ENCODE peak calls at places on chromosomes 5 and 9, in five cellular contexts. O, A, I, Z and L are unnamed samples.

GRCh38 chr5:15492545-15492944 is 7.4 kb upstream of the FBXL7 start:
- DNase-seq in A (no peak), O (no peak), Z (no peak), I (no peak), L (no peak)

GRCh38 chr5:168592014-168592368 is 12.8 kb upstream of the PANK3 start:
- DNase-seq in A (no peak), Z (no peak), O (peak; percentile 65), I (peak; percentile 59), L (peak; percentile 77)

GRCh38 chr5:111158105-111158744 is 66.0 kb upstream of the CAMK4 start:
- DNase-seq in O (no peak), I (peak; percentile 48), Z (peak; percentile 65), A (peak; percentile 65), L (peak; percentile 91)

GRCh38 chr9:127828262-127829031 is 25.8 kb downstream of the FPGS start:
- DNase-seq in I (no peak), A (peak; percentile 82), Z (peak; percentile 81), O (peak; percentile 87), L (peak; percentile 60)

GRCh38 chr5:93746406-93747056 is 5.1 kb upstream of the POU5F2 start:
- DNase-seq in A (no peak), O (no peak), I (peak; percentile 51), Z (no peak), L (peak; percentile 24)

GRCh38 chr5:155434681-155435080 is 421.1 kb downstream of the KIF4B start:
- DNase-seq in Z (no peak), O (no peak), I (no peak), A (no peak), L (no peak)

GRCh38 chr5:174688441-174689354 is 35.7 kb upstream of the MSX2 start:
- DNase-seq in Z (no peak), O (no peak), I (no peak), A (no peak), L (no peak)

GRCh38 chr9:132041825-132042224 is 37.8 kb downstream of the MED27 start:
- DNase-seq in A (no peak), O (no peak), Z (no peak), I (no peak), L (no peak)

GRCh38 chr5:139880416-139881144 is 85.0 kb downstream of the PSD2 start:
- DNase-seq in Z (no peak), I (no peak), A (no peak), O (no peak), L (peak; percentile 5)

GRCh38 chr5:78496373-78496772 is 136.0 kb downstream of the SCAMP1 start:
- DNase-seq in A (no peak), Z (no peak), I (no peak), O (no peak), L (peak; percentile 61)

GRCh38 chr9:123929177-123929869 is 603 bp downstream of the DENND1A start:
- DNase-seq in Z (no peak), A (peak; percentile 66), I (no peak), O (no peak), L (no peak)

GRCh38 chr9:134585746-134586706 is 55.6 kb upstream of the COL5A1 start:
- DNase-seq in Z (peak; percentile 25), I (peak; percentile 78), A (no peak), O (peak; percentile 44), L (peak; percentile 88)

GRCh38 chr5:61275841-61276240 is 56.2 kb upstream of the ZSWIM6 start:
- DNase-seq in O (peak; percentile 85), I (peak; percentile 52), A (no peak), Z (peak; percentile 73), L (peak; percentile 62)

GRCh38 chr5:92378961-92379611 is 996.0 kb upstream of the ARRDC3 start:
- DNase-seq in O (no peak), Z (no peak), A (no peak), I (peak; percentile 62), L (no peak)

GRCh38 chr9:124044448-124044847 is 32.9 kb downstream of the LHX2 start:
- DNase-seq in I (no peak), A (no peak), O (no peak), Z (no peak), L (no peak)

GRCh38 chr5:74355041-74355440 is 285.5 kb downstream of the ENC1 start:
- DNase-seq in O (no peak), Z (no peak), I (no peak), A (no peak), L (no peak)

GRCh38 chr5:6450235-6450860 is 1.7 kb downstream of the UBE2QL1 start:
- DNase-seq in O (no peak), I (no peak), Z (no peak), A (no peak), L (no peak)

GRCh38 chr5:37882636-37883035 is 42.8 kb upstream of the GDNF start:
- DNase-seq in I (peak; percentile 21), A (no peak), Z (no peak), O (no peak), L (peak; percentile 64)

GRCh38 chr9:121399883-121400607 is 30.0 kb upstream of the STOM start:
- DNase-seq in I (peak; percentile 69), Z (no peak), O (no peak), A (no peak), L (peak; percentile 93)

GRCh38 chr9:37466037-37466709 is 923 bp upstream of the ZBTB5 start:
- DNase-seq in Z (peak; percentile 63), O (peak; percentile 82), A (peak; percentile 90), I (peak; percentile 68), L (peak; percentile 84)

GRCh38 chr9:107282268-107282667 is 811 bp upstream of the RAD23B start:
- DNase-seq in I (no peak), Z (no peak), O (no peak), A (no peak), L (no peak)

GRCh38 chr9:132901859-132902831 is 23.4 kb downstream of the SPACA9 start:
- DNase-seq in O (no peak), I (peak; percentile 67), A (peak; percentile 79), Z (peak; percentile 70), L (peak; percentile 91)

GRCh38 chr5:11504794-11505193 is 399.5 kb downstream of the CTNND2 start:
- DNase-seq in Z (no peak), I (peak; percentile 45), O (no peak), A (no peak), L (peak; percentile 5)

GRCh38 chr9:98730914-98731313 is 22.2 kb upstream of the GABBR2 start:
- DNase-seq in O (no peak), A (peak; percentile 7), Z (no peak), I (no peak), L (no peak)

GRCh38 chr5:19531374-19531952 is 456.5 kb downstream of the CDH18 start:
- DNase-seq in Z (no peak), I (peak; percentile 61), O (no peak), A (no peak), L (no peak)

GRCh38 chr5:83553000-83553486 is 81.5 kb downstream of the VCAN start:
- DNase-seq in Z (no peak), I (no peak), A (no peak), O (no peak), L (no peak)

GRCh38 chr9:20084125-20084524 is 295.3 kb upstream of the SLC24A2 start:
- DNase-seq in I (no peak), O (no peak), Z (peak; percentile 41), A (no peak), L (no peak)

GRCh38 chr5:56328753-56329560 is 95.8 kb upstream of the ANKRD55 start:
- DNase-seq in A (peak; percentile 57), O (no peak), Z (no peak), I (peak; percentile 71), L (peak; percentile 50)

GRCh38 chr5:56330806-56331205 is 97.7 kb upstream of the ANKRD55 start:
- DNase-seq in I (no peak), O (no peak), Z (no peak), A (no peak), L (no peak)

GRCh38 chr5:56327810-56328209 is 94.7 kb upstream of the ANKRD55 start:
- DNase-seq in O (no peak), A (no peak), Z (no peak), I (no peak), L (no peak)

GRCh38 chr5:56330167-56330566 is 97.0 kb upstream of the ANKRD55 start:
- DNase-seq in I (no peak), O (no peak), A (no peak), Z (no peak), L (no peak)

GRCh38 chr5:56329652-56330051 is 96.5 kb upstream of the ANKRD55 start:
- DNase-seq in Z (no peak), A (no peak), O (no peak), I (no peak), L (no peak)
- H3K4me3 ChIP-seq in Z (no peak overlapping the region), A (no peak overlapping the region), O (no peak overlapping the region), I (no peak overlapping the region), L (no peak overlapping the region)

GRCh38 chr9:4299006-4299795 is 667 bp downstream of the GLIS3 start:
- DNase-seq in A (no peak), Z (peak; percentile 35), I (peak; percentile 55), O (peak; percentile 78), L (peak; percentile 79)

GRCh38 chr9:4296217-4296616 is 3.7 kb downstream of the GLIS3 start:
- DNase-seq in I (no peak), A (no peak), Z (no peak), O (no peak), L (no peak)

GRCh38 chr9:4298255-4299005 is 1.4 kb downstream of the GLIS3 start:
- DNase-seq in A (peak; percentile 49), I (no peak), O (peak; percentile 73), Z (peak; percentile 47), L (peak; percentile 66)

GRCh38 chr9:4297795-4298254 is 2.0 kb downstream of the GLIS3 start:
- DNase-seq in A (peak; percentile 72), I (peak; percentile 53), O (peak; percentile 86), Z (peak; percentile 66), L (peak; percentile 88)

GRCh38 chr9:4297151-4297794 is 2.6 kb downstream of the GLIS3 start:
- DNase-seq in A (peak; percentile 84), Z (peak; percentile 70), I (peak; percentile 87), O (peak; percentile 86), L (peak; percentile 89)
- H3K9me3 ChIP-seq in A (no peaks in the 10 kb centered on the region), Z (no peaks in the 10 kb centered on the region), I (no peaks in the 10 kb centered on the region), O (no peaks in the 10 kb centered on the region), L (no peaks in the 10 kb centered on the region)

GRCh38 chr5:10331341-10331796 is 22.1 kb upstream of the MARCHF6 start:
- DNase-seq in I (peak; percentile 75), A (no peak), O (peak; percentile 70), Z (peak; percentile 73), L (peak; percentile 68)
- H3K4me1 ChIP-seq in I (peaks cover 27% of the 10 kb centered on the region), A (no peaks in the 10 kb centered on the region), O (peaks cover 38% of the 10 kb centered on the region), Z (peaks cover 8% of the 10 kb centered on the region), L (peaks cover 49% of the 10 kb centered on the region)

GRCh38 chr5:159061834-159062530 is 37.7 kb downstream of the EBF1 start:
- DNase-seq in O (no peak), A (no peak), Z (no peak), I (no peak), L (peak; percentile 50)
- H3K4me3 ChIP-seq in O (peak overlapping the region; percentile 24), A (no peak overlapping the region), Z (no peak overlapping the region), I (peak overlapping the region; percentile 45), L (peak overlapping the region; percentile 67)